ENCODE peak calls at places on chromosomes 4 and X, in eight cellular contexts. F, V, W, A, D, I, H and Y are unnamed samples.

GRCh38 chr4:54992266-54992665 is 133.1 kb downstream of the KDR start:
- DNase-seq in H (no peak), V (no peak), D (no peak), A (no peak), F (peak), I (no peak), W (no peak), Y (no peak)

GRCh38 chrX:26778320-26778888 is 562.4 kb downstream of the MAGEB5 start:
- DNase-seq in H (no peak), D (no peak), A (no peak), I (no peak), W (peak), V (no peak), F (no peak), Y (no peak)

GRCh38 chr4:108601096-108601495 is 19.3 kb upstream of the RPL34 start:
- DNase-seq in V (no peak), F (peak), D (no peak), I (no peak), A (no peak), W (no peak), H (no peak), Y (no peak)

GRCh38 chr4:172042714-172043114 is 229.5 kb downstream of the GALNTL6 start:
- DNase-seq in I (no peak), F (peak), D (no peak), H (no peak), W (peak), V (no peak), A (no peak), Y (no peak)

GRCh38 chr4:37970702-37971101 is 10.5 kb downstream of the PTTG2 start:
- DNase-seq in D (peak), W (peak), H (peak), F (peak), I (peak), V (peak), A (peak), Y (peak)

GRCh38 chr4:94484818-94485217 is 33.1 kb downstream of the PDLIM5 start:
- DNase-seq in W (no peak), F (no peak), A (no peak), V (no peak), D (no peak), I (no peak), H (no peak), Y (no peak)

GRCh38 chr4:129092636-129093172 is 635 bp downstream of the SCLT1 start:
- DNase-seq in A (no peak), W (peak), F (peak), H (no peak), D (peak), V (no peak), I (no peak), Y (no peak)

GRCh38 chr4:87342872-87343271 is 20.2 kb upstream of the HSD17B13 start:
- DNase-seq in V (no peak), F (no peak), I (no peak), A (no peak), W (no peak), H (no peak), D (no peak), Y (no peak)

GRCh38 chr4:36011381-36011780 is 232.9 kb downstream of the ARAP2 start:
- DNase-seq in H (no peak), D (no peak), A (no peak), V (no peak), W (no peak), F (peak), I (no peak), Y (no peak)

GRCh38 chr4:82629238-82630000 is 67.6 kb upstream of the TMEM150C start:
- DNase-seq in D (peak), F (no peak), V (no peak), A (no peak), I (no peak), H (no peak), W (peak), Y (no peak)